ENCODE peak calls at places on chromosomes 13 and 19, in six cellular contexts. One of them, this sample, is unnamed.

GRCh38 chr19:36151144-36152051 is 849 bp downstream of the COX7A1 start:
- DNase-seq in fibroblast of the conjunctiva: no peak
- DNase-seq in stimulated activated CD8-positive, alpha-beta memory T cell treated with anti-CD3 and anti-CD28 coated beads, Interleukin-12 subunit alpha, Interleukin-12 subunit beta, amount 100 ng/mL, for 4 hours: no peak
- DNase-seq in NT2/D1: no peak
- DNase-seq in LHCN-M2: no peak
- DNase-seq in left cardiac atrium: peak; percentile 79
- DNase-seq in this sample: no peak

GRCh38 chr19:54380897-54381296 is 16.2 kb upstream of the LAIR1 start:
- DNase-seq in fibroblast of the conjunctiva: no peak
- DNase-seq in stimulated activated CD8-positive, alpha-beta memory T cell treated with anti-CD3 and anti-CD28 coated beads, Interleukin-12 subunit alpha, Interleukin-12 subunit beta, amount 100 ng/mL, for 4 hours: no peak
- DNase-seq in NT2/D1: no peak
- DNase-seq in LHCN-M2: no peak
- DNase-seq in left cardiac atrium: no peak
- DNase-seq in this sample: no peak

GRCh38 chr19:10817291-10818038 is 18.5 kb downstream of the TMED1 start:
- DNase-seq in fibroblast of the conjunctiva: peak; percentile 96
- DNase-seq in stimulated activated CD8-positive, alpha-beta memory T cell treated with anti-CD3 and anti-CD28 coated beads, Interleukin-12 subunit alpha, Interleukin-12 subunit beta, amount 100 ng/mL, for 4 hours: no peak
- DNase-seq in NT2/D1: no peak
- DNase-seq in LHCN-M2: peak; percentile 68
- DNase-seq in left cardiac atrium: peak; percentile 65
- DNase-seq in this sample: no peak

GRCh38 chr19:6458695-6459355 is 767 bp downstream of the SLC25A23 start:
- DNase-seq in fibroblast of the conjunctiva: no peak
- DNase-seq in stimulated activated CD8-positive, alpha-beta memory T cell treated with anti-CD3 and anti-CD28 coated beads, Interleukin-12 subunit alpha, Interleukin-12 subunit beta, amount 100 ng/mL, for 4 hours: no peak
- DNase-seq in NT2/D1: no peak
- DNase-seq in LHCN-M2: no peak
- DNase-seq in left cardiac atrium: no peak
- DNase-seq in this sample: no peak

GRCh38 chr13:35787937-35788336 is 311.4 kb upstream of the MAB21L1 start:
- DNase-seq in fibroblast of the conjunctiva: no peak
- DNase-seq in stimulated activated CD8-positive, alpha-beta memory T cell treated with anti-CD3 and anti-CD28 coated beads, Interleukin-12 subunit alpha, Interleukin-12 subunit beta, amount 100 ng/mL, for 4 hours: no peak
- DNase-seq in NT2/D1: no peak
- DNase-seq in LHCN-M2: no peak
- DNase-seq in left cardiac atrium: no peak
- DNase-seq in this sample: no peak

GRCh38 chr19:56142087-56142787 is 1.1 kb downstream of the ZNF444 start:
- DNase-seq in fibroblast of the conjunctiva: no peak
- DNase-seq in stimulated activated CD8-positive, alpha-beta memory T cell treated with anti-CD3 and anti-CD28 coated beads, Interleukin-12 subunit alpha, Interleukin-12 subunit beta, amount 100 ng/mL, for 4 hours: no peak
- DNase-seq in NT2/D1: no peak
- DNase-seq in LHCN-M2: no peak
- DNase-seq in left cardiac atrium: no peak
- DNase-seq in this sample: no peak

GRCh38 chr19:18967358-18968146 is 26.5 kb upstream of the HOMER3 start:
- DNase-seq in fibroblast of the conjunctiva: no peak
- DNase-seq in stimulated activated CD8-positive, alpha-beta memory T cell treated with anti-CD3 and anti-CD28 coated beads, Interleukin-12 subunit alpha, Interleukin-12 subunit beta, amount 100 ng/mL, for 4 hours: no peak
- DNase-seq in NT2/D1: no peak
- DNase-seq in LHCN-M2: peak; percentile 47
- DNase-seq in left cardiac atrium: peak; percentile 70
- DNase-seq in this sample: peak; percentile 14

GRCh38 chr19:40702337-40703012 is 12.0 kb upstream of the NUMBL start:
- DNase-seq in fibroblast of the conjunctiva: no peak
- DNase-seq in stimulated activated CD8-positive, alpha-beta memory T cell treated with anti-CD3 and anti-CD28 coated beads, Interleukin-12 subunit alpha, Interleukin-12 subunit beta, amount 100 ng/mL, for 4 hours: no peak
- DNase-seq in NT2/D1: peak; percentile 47
- DNase-seq in LHCN-M2: no peak
- DNase-seq in left cardiac atrium: no peak
- DNase-seq in this sample: no peak

GRCh38 chr19:40216013-40216776 is 2.0 kb downstream of the TTC9B start:
- DNase-seq in fibroblast of the conjunctiva: no peak
- DNase-seq in stimulated activated CD8-positive, alpha-beta memory T cell treated with anti-CD3 and anti-CD28 coated beads, Interleukin-12 subunit alpha, Interleukin-12 subunit beta, amount 100 ng/mL, for 4 hours: no peak
- DNase-seq in NT2/D1: no peak
- DNase-seq in LHCN-M2: peak; percentile 34
- DNase-seq in left cardiac atrium: no peak
- DNase-seq in this sample: no peak

GRCh38 chr13:109254271-109254670 is 532.1 kb downstream of the IRS2 start:
- DNase-seq in fibroblast of the conjunctiva: no peak
- DNase-seq in stimulated activated CD8-positive, alpha-beta memory T cell treated with anti-CD3 and anti-CD28 coated beads, Interleukin-12 subunit alpha, Interleukin-12 subunit beta, amount 100 ng/mL, for 4 hours: no peak
- DNase-seq in NT2/D1: no peak
- DNase-seq in LHCN-M2: no peak
- DNase-seq in left cardiac atrium: no peak
- DNase-seq in this sample: no peak

GRCh38 chr13:67235265-67235664 is 5.1 kb upstream of the PCDH9 start:
- DNase-seq in fibroblast of the conjunctiva: no peak
- DNase-seq in stimulated activated CD8-positive, alpha-beta memory T cell treated with anti-CD3 and anti-CD28 coated beads, Interleukin-12 subunit alpha, Interleukin-12 subunit beta, amount 100 ng/mL, for 4 hours: no peak
- DNase-seq in NT2/D1: no peak
- DNase-seq in LHCN-M2: no peak
- DNase-seq in left cardiac atrium: no peak
- DNase-seq in this sample: no peak

GRCh38 chr19:4016903-4017638 is 9.5 kb downstream of the PIAS4 start:
- DNase-seq in fibroblast of the conjunctiva: no peak
- DNase-seq in stimulated activated CD8-positive, alpha-beta memory T cell treated with anti-CD3 and anti-CD28 coated beads, Interleukin-12 subunit alpha, Interleukin-12 subunit beta, amount 100 ng/mL, for 4 hours: no peak
- DNase-seq in NT2/D1: no peak
- DNase-seq in LHCN-M2: no peak
- DNase-seq in left cardiac atrium: no peak
- DNase-seq in this sample: no peak

GRCh38 chr13:85616275-85616674 is 182.9 kb downstream of the SLITRK6 start:
- DNase-seq in fibroblast of the conjunctiva: no peak
- DNase-seq in stimulated activated CD8-positive, alpha-beta memory T cell treated with anti-CD3 and anti-CD28 coated beads, Interleukin-12 subunit alpha, Interleukin-12 subunit beta, amount 100 ng/mL, for 4 hours: no peak
- DNase-seq in NT2/D1: no peak
- DNase-seq in LHCN-M2: no peak
- DNase-seq in left cardiac atrium: no peak
- DNase-seq in this sample: no peak

GRCh38 chr13:43528992-43529391 is 257.8 kb downstream of the ENOX1 start:
- DNase-seq in fibroblast of the conjunctiva: peak; percentile 60
- DNase-seq in stimulated activated CD8-positive, alpha-beta memory T cell treated with anti-CD3 and anti-CD28 coated beads, Interleukin-12 subunit alpha, Interleukin-12 subunit beta, amount 100 ng/mL, for 4 hours: no peak
- DNase-seq in NT2/D1: no peak
- DNase-seq in LHCN-M2: no peak
- DNase-seq in left cardiac atrium: no peak
- DNase-seq in this sample: no peak

GRCh38 chr13:39047560-39047959 is 9.3 kb downstream of the NHLRC3 start:
- DNase-seq in fibroblast of the conjunctiva: no peak
- DNase-seq in stimulated activated CD8-positive, alpha-beta memory T cell treated with anti-CD3 and anti-CD28 coated beads, Interleukin-12 subunit alpha, Interleukin-12 subunit beta, amount 100 ng/mL, for 4 hours: no peak
- DNase-seq in NT2/D1: no peak
- DNase-seq in LHCN-M2: no peak
- DNase-seq in left cardiac atrium: no peak
- DNase-seq in this sample: no peak

GRCh38 chr19:18156841-18157464 is 4.0 kb downstream of the PIK3R2 start:
- DNase-seq in fibroblast of the conjunctiva: peak; percentile 91
- DNase-seq in stimulated activated CD8-positive, alpha-beta memory T cell treated with anti-CD3 and anti-CD28 coated beads, Interleukin-12 subunit alpha, Interleukin-12 subunit beta, amount 100 ng/mL, for 4 hours: no peak
- DNase-seq in NT2/D1: no peak
- DNase-seq in LHCN-M2: peak; percentile 69
- DNase-seq in left cardiac atrium: peak; percentile 91
- DNase-seq in this sample: no peak

GRCh38 chr19:46489445-46490272 is 6.0 kb downstream of the PNMA8B start:
- DNase-seq in fibroblast of the conjunctiva: no peak
- DNase-seq in stimulated activated CD8-positive, alpha-beta memory T cell treated with anti-CD3 and anti-CD28 coated beads, Interleukin-12 subunit alpha, Interleukin-12 subunit beta, amount 100 ng/mL, for 4 hours: no peak
- DNase-seq in NT2/D1: no peak
- DNase-seq in LHCN-M2: peak; percentile 28
- DNase-seq in left cardiac atrium: peak; percentile 63
- DNase-seq in this sample: no peak

GRCh38 chr13:30972888-30973377 is 40.5 kb downstream of the TEX26 start:
- DNase-seq in fibroblast of the conjunctiva: no peak
- DNase-seq in stimulated activated CD8-positive, alpha-beta memory T cell treated with anti-CD3 and anti-CD28 coated beads, Interleukin-12 subunit alpha, Interleukin-12 subunit beta, amount 100 ng/mL, for 4 hours: no peak
- DNase-seq in NT2/D1: no peak
- DNase-seq in LHCN-M2: no peak
- DNase-seq in left cardiac atrium: no peak
- DNase-seq in this sample: no peak

GRCh38 chr19:47272448-47273312 is 2.0 kb upstream of the INAFM1 start:
- DNase-seq in fibroblast of the conjunctiva: no peak
- DNase-seq in stimulated activated CD8-positive, alpha-beta memory T cell treated with anti-CD3 and anti-CD28 coated beads, Interleukin-12 subunit alpha, Interleukin-12 subunit beta, amount 100 ng/mL, for 4 hours: no peak
- DNase-seq in NT2/D1: no peak
- DNase-seq in LHCN-M2: no peak
- DNase-seq in left cardiac atrium: peak; percentile 62
- DNase-seq in this sample: no peak

GRCh38 chr13:25977671-25978070 is 74.1 kb downstream of the SHISA2 start:
- DNase-seq in fibroblast of the conjunctiva: no peak
- DNase-seq in stimulated activated CD8-positive, alpha-beta memory T cell treated with anti-CD3 and anti-CD28 coated beads, Interleukin-12 subunit alpha, Interleukin-12 subunit beta, amount 100 ng/mL, for 4 hours: no peak
- DNase-seq in NT2/D1: no peak
- DNase-seq in LHCN-M2: no peak
- DNase-seq in left cardiac atrium: no peak
- DNase-seq in this sample: no peak

GRCh38 chr13:100439247-100439955 is 149.2 kb downstream of the GGACT start:
- DNase-seq in fibroblast of the conjunctiva: no peak
- DNase-seq in stimulated activated CD8-positive, alpha-beta memory T cell treated with anti-CD3 and anti-CD28 coated beads, Interleukin-12 subunit alpha, Interleukin-12 subunit beta, amount 100 ng/mL, for 4 hours: no peak
- DNase-seq in NT2/D1: no peak
- DNase-seq in LHCN-M2: no peak
- DNase-seq in left cardiac atrium: no peak
- DNase-seq in this sample: no peak

This sample was measured in esophagus squamous epithelium.